ENCODE peak calls at places on chromosomes 2 and 18, in six cellular contexts. One of them, this sample, is unnamed.

GRCh38 chr2:63301481-63301880 is 250.9 kb downstream of the OTX1 start:
- DNase-seq in ELF-1: no peak
- DNase-seq in prostate gland: no peak
- DNase-seq in activated naive CD4-positive, alpha-beta T cell treated with anti-CD3 and anti-CD28 coated beads, Interleukin-2, amount 10 ng/mL, durations not matched to agents 7 days and 5 days: no peak
- DNase-seq in Right ventricle myocardium inferior: no peak
- DNase-seq in erythroblast: peak; percentile 1
- DNase-seq in this sample: no peak

GRCh38 chr2:72892506-72893173 is 5.4 kb downstream of the SPR start:
- DNase-seq in ELF-1: peak; percentile 58
- DNase-seq in prostate gland: peak; percentile 51
- DNase-seq in activated naive CD4-positive, alpha-beta T cell treated with anti-CD3 and anti-CD28 coated beads, Interleukin-2, amount 10 ng/mL, durations not matched to agents 7 days and 5 days: peak; percentile 78
- DNase-seq in Right ventricle myocardium inferior: peak; percentile 82
- DNase-seq in erythroblast: peak; percentile 74
- DNase-seq in this sample: peak; percentile 89

GRCh38 chr2:201452856-201453643 is 1.5 kb downstream of the STRADB start:
- DNase-seq in ELF-1: no peak
- DNase-seq in prostate gland: no peak
- DNase-seq in activated naive CD4-positive, alpha-beta T cell treated with anti-CD3 and anti-CD28 coated beads, Interleukin-2, amount 10 ng/mL, durations not matched to agents 7 days and 5 days: no peak
- DNase-seq in Right ventricle myocardium inferior: no peak
- DNase-seq in erythroblast: no peak
- DNase-seq in this sample: no peak

GRCh38 chr2:165587335-165587938 is 117.9 kb downstream of the CSRNP3 start:
- DNase-seq in ELF-1: no peak
- DNase-seq in prostate gland: no peak
- DNase-seq in activated naive CD4-positive, alpha-beta T cell treated with anti-CD3 and anti-CD28 coated beads, Interleukin-2, amount 10 ng/mL, durations not matched to agents 7 days and 5 days: no peak
- DNase-seq in Right ventricle myocardium inferior: no peak
- DNase-seq in erythroblast: no peak
- DNase-seq in this sample: no peak

GRCh38 chr2:239871481-239872435 is 153.4 kb downstream of the NDUFA10 start:
- DNase-seq in ELF-1: no peak
- DNase-seq in prostate gland: no peak
- DNase-seq in activated naive CD4-positive, alpha-beta T cell treated with anti-CD3 and anti-CD28 coated beads, Interleukin-2, amount 10 ng/mL, durations not matched to agents 7 days and 5 days: no peak
- DNase-seq in Right ventricle myocardium inferior: peak; percentile 17
- DNase-seq in erythroblast: no peak
- DNase-seq in this sample: no peak

GRCh38 chr2:39642054-39642742 is 23.5 kb upstream of the TMEM178A start:
- DNase-seq in ELF-1: peak; percentile 9
- DNase-seq in prostate gland: no peak
- DNase-seq in activated naive CD4-positive, alpha-beta T cell treated with anti-CD3 and anti-CD28 coated beads, Interleukin-2, amount 10 ng/mL, durations not matched to agents 7 days and 5 days: no peak
- DNase-seq in Right ventricle myocardium inferior: no peak
- DNase-seq in erythroblast: no peak
- DNase-seq in this sample: no peak

GRCh38 chr2:152403395-152403794 is 68.4 kb downstream of the FMNL2 start:
- DNase-seq in ELF-1: no peak
- DNase-seq in prostate gland: no peak
- DNase-seq in activated naive CD4-positive, alpha-beta T cell treated with anti-CD3 and anti-CD28 coated beads, Interleukin-2, amount 10 ng/mL, durations not matched to agents 7 days and 5 days: no peak
- DNase-seq in Right ventricle myocardium inferior: no peak
- DNase-seq in erythroblast: no peak
- DNase-seq in this sample: no peak

GRCh38 chr2:155815851-155816250 is 516.7 kb downstream of the NR4A2 start:
- DNase-seq in ELF-1: peak; percentile 64
- DNase-seq in prostate gland: no peak
- DNase-seq in activated naive CD4-positive, alpha-beta T cell treated with anti-CD3 and anti-CD28 coated beads, Interleukin-2, amount 10 ng/mL, durations not matched to agents 7 days and 5 days: no peak
- DNase-seq in Right ventricle myocardium inferior: no peak
- DNase-seq in erythroblast: peak; percentile 38
- DNase-seq in this sample: no peak

GRCh38 chr2:55048514-55048924 is 1.7 kb downstream of the RTN4 start:
- DNase-seq in ELF-1: no peak
- DNase-seq in prostate gland: peak; percentile 41
- DNase-seq in activated naive CD4-positive, alpha-beta T cell treated with anti-CD3 and anti-CD28 coated beads, Interleukin-2, amount 10 ng/mL, durations not matched to agents 7 days and 5 days: no peak
- DNase-seq in Right ventricle myocardium inferior: no peak
- DNase-seq in erythroblast: peak; percentile 69
- DNase-seq in this sample: no peak

GRCh38 chr2:157443795-157444642 is at the start of gene CYTIP:
- DNase-seq in ELF-1: no peak
- DNase-seq in prostate gland: peak; percentile 8
- DNase-seq in activated naive CD4-positive, alpha-beta T cell treated with anti-CD3 and anti-CD28 coated beads, Interleukin-2, amount 10 ng/mL, durations not matched to agents 7 days and 5 days: peak; percentile 80
- DNase-seq in Right ventricle myocardium inferior: peak; percentile 56
- DNase-seq in erythroblast: peak; percentile 14
- DNase-seq in this sample: no peak

GRCh38 chr2:138071720-138072719 is 107.7 kb downstream of the HNMT start:
- DNase-seq in ELF-1: peak; percentile 65
- DNase-seq in prostate gland: peak; percentile 13
- DNase-seq in activated naive CD4-positive, alpha-beta T cell treated with anti-CD3 and anti-CD28 coated beads, Interleukin-2, amount 10 ng/mL, durations not matched to agents 7 days and 5 days: no peak
- DNase-seq in Right ventricle myocardium inferior: no peak
- DNase-seq in erythroblast: no peak
- DNase-seq in this sample: no peak

GRCh38 chr18:77858331-77858730 is 608.7 kb downstream of the GALR1 start:
- DNase-seq in ELF-1: no peak
- DNase-seq in prostate gland: no peak
- DNase-seq in activated naive CD4-positive, alpha-beta T cell treated with anti-CD3 and anti-CD28 coated beads, Interleukin-2, amount 10 ng/mL, durations not matched to agents 7 days and 5 days: no peak
- DNase-seq in Right ventricle myocardium inferior: no peak
- DNase-seq in erythroblast: no peak
- DNase-seq in this sample: no peak

GRCh38 chr18:8947576-8947975 is 154.9 kb upstream of the NDUFV2 start:
- DNase-seq in ELF-1: peak; percentile 43
- DNase-seq in prostate gland: no peak
- DNase-seq in activated naive CD4-positive, alpha-beta T cell treated with anti-CD3 and anti-CD28 coated beads, Interleukin-2, amount 10 ng/mL, durations not matched to agents 7 days and 5 days: no peak
- DNase-seq in Right ventricle myocardium inferior: no peak
- DNase-seq in erythroblast: no peak
- DNase-seq in this sample: no peak

GRCh38 chr18:59900222-59901128 is 679 bp downstream of the PMAIP1 start:
- DNase-seq in ELF-1: peak; percentile 64
- DNase-seq in prostate gland: peak; percentile 33
- DNase-seq in activated naive CD4-positive, alpha-beta T cell treated with anti-CD3 and anti-CD28 coated beads, Interleukin-2, amount 10 ng/mL, durations not matched to agents 7 days and 5 days: peak; percentile 79
- DNase-seq in Right ventricle myocardium inferior: no peak
- DNase-seq in erythroblast: peak; percentile 87
- DNase-seq in this sample: peak; percentile 81

GRCh38 chr18:51617572-51618260 is 420.2 kb upstream of the MEX3C start:
- DNase-seq in ELF-1: no peak
- DNase-seq in prostate gland: no peak
- DNase-seq in activated naive CD4-positive, alpha-beta T cell treated with anti-CD3 and anti-CD28 coated beads, Interleukin-2, amount 10 ng/mL, durations not matched to agents 7 days and 5 days: no peak
- DNase-seq in Right ventricle myocardium inferior: no peak
- DNase-seq in erythroblast: no peak
- DNase-seq in this sample: no peak

GRCh38 chr2:213016984-213017351 is 134.4 kb downstream of the IKZF2 start:
- DNase-seq in ELF-1: no peak
- DNase-seq in prostate gland: no peak
- DNase-seq in activated naive CD4-positive, alpha-beta T cell treated with anti-CD3 and anti-CD28 coated beads, Interleukin-2, amount 10 ng/mL, durations not matched to agents 7 days and 5 days: no peak
- DNase-seq in Right ventricle myocardium inferior: no peak
- DNase-seq in erythroblast: no peak
- DNase-seq in this sample: no peak

GRCh38 chr2:165245081-165245480 is 5.9 kb downstream of the SCN2A start:
- DNase-seq in ELF-1: no peak
- DNase-seq in prostate gland: no peak
- DNase-seq in activated naive CD4-positive, alpha-beta T cell treated with anti-CD3 and anti-CD28 coated beads, Interleukin-2, amount 10 ng/mL, durations not matched to agents 7 days and 5 days: no peak
- DNase-seq in Right ventricle myocardium inferior: no peak
- DNase-seq in erythroblast: no peak
- DNase-seq in this sample: no peak

GRCh38 chr2:30219886-30220478 is 11.4 kb upstream of the LBH start:
- DNase-seq in ELF-1: no peak
- DNase-seq in prostate gland: no peak
- DNase-seq in activated naive CD4-positive, alpha-beta T cell treated with anti-CD3 and anti-CD28 coated beads, Interleukin-2, amount 10 ng/mL, durations not matched to agents 7 days and 5 days: no peak
- DNase-seq in Right ventricle myocardium inferior: no peak
- DNase-seq in erythroblast: no peak
- DNase-seq in this sample: no peak

GRCh38 chr2:226066391-226066790 is 666.9 kb downstream of the NYAP2 start:
- DNase-seq in ELF-1: no peak
- DNase-seq in prostate gland: no peak
- DNase-seq in activated naive CD4-positive, alpha-beta T cell treated with anti-CD3 and anti-CD28 coated beads, Interleukin-2, amount 10 ng/mL, durations not matched to agents 7 days and 5 days: no peak
- DNase-seq in Right ventricle myocardium inferior: no peak
- DNase-seq in erythroblast: no peak
- DNase-seq in this sample: no peak

GRCh38 chr2:137138263-137138662 is 372.9 kb downstream of the THSD7B start:
- DNase-seq in ELF-1: no peak
- DNase-seq in prostate gland: no peak
- DNase-seq in activated naive CD4-positive, alpha-beta T cell treated with anti-CD3 and anti-CD28 coated beads, Interleukin-2, amount 10 ng/mL, durations not matched to agents 7 days and 5 days: no peak
- DNase-seq in Right ventricle myocardium inferior: no peak
- DNase-seq in erythroblast: no peak
- DNase-seq in this sample: no peak

GRCh38 chr2:102355526-102356380 is at the start of gene IL18R1:
- DNase-seq in ELF-1: peak; percentile 77
- DNase-seq in prostate gland: peak; percentile 65
- DNase-seq in activated naive CD4-positive, alpha-beta T cell treated with anti-CD3 and anti-CD28 coated beads, Interleukin-2, amount 10 ng/mL, durations not matched to agents 7 days and 5 days: peak; percentile 80
- DNase-seq in Right ventricle myocardium inferior: peak; percentile 94
- DNase-seq in erythroblast: peak; percentile 85
- DNase-seq in this sample: peak; percentile 92

GRCh38 chr2:210586381-210586780 is 30.0 kb downstream of the CPS1 start:
- DNase-seq in ELF-1: no peak
- DNase-seq in prostate gland: no peak
- DNase-seq in activated naive CD4-positive, alpha-beta T cell treated with anti-CD3 and anti-CD28 coated beads, Interleukin-2, amount 10 ng/mL, durations not matched to agents 7 days and 5 days: no peak
- DNase-seq in Right ventricle myocardium inferior: no peak
- DNase-seq in erythroblast: no peak
- DNase-seq in this sample: no peak

GRCh38 chr2:20241973-20242726 is 17.2 kb upstream of the SDC1 start:
- DNase-seq in ELF-1: no peak
- DNase-seq in prostate gland: no peak
- DNase-seq in activated naive CD4-positive, alpha-beta T cell treated with anti-CD3 and anti-CD28 coated beads, Interleukin-2, amount 10 ng/mL, durations not matched to agents 7 days and 5 days: no peak
- DNase-seq in Right ventricle myocardium inferior: no peak
- DNase-seq in erythroblast: peak; percentile 61
- DNase-seq in this sample: no peak

GRCh38 chr2:65495250-65495649 is 62.9 kb upstream of the SPRED2 start:
- DNase-seq in ELF-1: no peak
- DNase-seq in prostate gland: no peak
- DNase-seq in activated naive CD4-positive, alpha-beta T cell treated with anti-CD3 and anti-CD28 coated beads, Interleukin-2, amount 10 ng/mL, durations not matched to agents 7 days and 5 days: no peak
- DNase-seq in Right ventricle myocardium inferior: no peak
- DNase-seq in erythroblast: no peak
- DNase-seq in this sample: no peak

GRCh38 chr2:189659734-189660133 is 1.5 kb upstream of the ASNSD1 start:
- DNase-seq in ELF-1: no peak
- DNase-seq in prostate gland: no peak
- DNase-seq in activated naive CD4-positive, alpha-beta T cell treated with anti-CD3 and anti-CD28 coated beads, Interleukin-2, amount 10 ng/mL, durations not matched to agents 7 days and 5 days: no peak
- DNase-seq in Right ventricle myocardium inferior: no peak
- DNase-seq in erythroblast: no peak
- DNase-seq in this sample: no peak

GRCh38 chr18:44938396-44939036 is 257.8 kb downstream of the SETBP1 start:
- DNase-seq in ELF-1: peak; percentile 14
- DNase-seq in prostate gland: peak; percentile 22
- DNase-seq in activated naive CD4-positive, alpha-beta T cell treated with anti-CD3 and anti-CD28 coated beads, Interleukin-2, amount 10 ng/mL, durations not matched to agents 7 days and 5 days: no peak
- DNase-seq in Right ventricle myocardium inferior: no peak
- DNase-seq in erythroblast: no peak
- DNase-seq in this sample: no peak

GRCh38 chr2:229996320-229996719 is 72.4 kb downstream of the SLC16A14 start:
- DNase-seq in ELF-1: no peak
- DNase-seq in prostate gland: no peak
- DNase-seq in activated naive CD4-positive, alpha-beta T cell treated with anti-CD3 and anti-CD28 coated beads, Interleukin-2, amount 10 ng/mL, durations not matched to agents 7 days and 5 days: no peak
- DNase-seq in Right ventricle myocardium inferior: no peak
- DNase-seq in erythroblast: no peak
- DNase-seq in this sample: no peak

GRCh38 chr18:58392336-58393000 is 236.4 kb downstream of the ALPK2 start:
- DNase-seq in ELF-1: peak; percentile 34
- DNase-seq in prostate gland: no peak
- DNase-seq in activated naive CD4-positive, alpha-beta T cell treated with anti-CD3 and anti-CD28 coated beads, Interleukin-2, amount 10 ng/mL, durations not matched to agents 7 days and 5 days: no peak
- DNase-seq in Right ventricle myocardium inferior: no peak
- DNase-seq in erythroblast: no peak
- DNase-seq in this sample: no peak

GRCh38 chr2:67982956-67983355 is 79.8 kb downstream of the C1D start:
- DNase-seq in ELF-1: no peak
- DNase-seq in prostate gland: no peak
- DNase-seq in activated naive CD4-positive, alpha-beta T cell treated with anti-CD3 and anti-CD28 coated beads, Interleukin-2, amount 10 ng/mL, durations not matched to agents 7 days and 5 days: no peak
- DNase-seq in Right ventricle myocardium inferior: no peak
- DNase-seq in erythroblast: no peak
- DNase-seq in this sample: no peak

GRCh38 chr2:234998404-234999211 is 46.8 kb downstream of the SH3BP4 start:
- DNase-seq in ELF-1: peak; percentile 78
- DNase-seq in prostate gland: no peak
- DNase-seq in activated naive CD4-positive, alpha-beta T cell treated with anti-CD3 and anti-CD28 coated beads, Interleukin-2, amount 10 ng/mL, durations not matched to agents 7 days and 5 days: no peak
- DNase-seq in Right ventricle myocardium inferior: no peak
- DNase-seq in erythroblast: no peak
- DNase-seq in this sample: peak; percentile 54

GRCh38 chr2:9310827-9311226 is 104.2 kb downstream of the ASAP2 start:
- DNase-seq in ELF-1: no peak
- DNase-seq in prostate gland: no peak
- DNase-seq in activated naive CD4-positive, alpha-beta T cell treated with anti-CD3 and anti-CD28 coated beads, Interleukin-2, amount 10 ng/mL, durations not matched to agents 7 days and 5 days: no peak
- DNase-seq in Right ventricle myocardium inferior: no peak
- DNase-seq in erythroblast: no peak
- DNase-seq in this sample: no peak

GRCh38 chr2:113150258-113150601 is 22.8 kb downstream of the IL1RN start:
- DNase-seq in ELF-1: no peak
- DNase-seq in prostate gland: no peak
- DNase-seq in activated naive CD4-positive, alpha-beta T cell treated with anti-CD3 and anti-CD28 coated beads, Interleukin-2, amount 10 ng/mL, durations not matched to agents 7 days and 5 days: no peak
- DNase-seq in Right ventricle myocardium inferior: no peak
- DNase-seq in erythroblast: no peak
- DNase-seq in this sample: no peak